ENCODE peak calls at places on chromosome 5, in four cellular contexts. Y is pancreas; J is CD8-positive, alpha-beta memory T cell; P is transverse colon. V is an unnamed sample. For H3K4me1, the result is how much of the 10 kb centered on the place peaks cover.

GRCh38 chr5:172559004-172559932 is 81.8 kb upstream of the NEURL1B start:
- DNase-seq in P (peak), J (no peak), Y (no peak), V (peak)

GRCh38 chr5:142863856-142864255 is 93.7 kb downstream of the ARHGAP26 start:
- DNase-seq in Y (no peak), P (no peak), J (no peak), V (no peak)

GRCh38 chr5:93150311-93151012 is 430.6 kb downstream of the NR2F1-AS1 start:
- DNase-seq in J (no peak), Y (no peak), P (no peak), V (no peak)

GRCh38 chr5:99061711-99062110 is 132.9 kb upstream of the CHD1 start:
- DNase-seq in P (no peak), J (no peak), Y (no peak), V (no peak)

GRCh38 chr5:17838506-17838905 is 204.2 kb downstream of the TAF11L14 start:
- DNase-seq in P (no peak), Y (no peak), J (no peak), V (no peak)

GRCh38 chr5:94471496-94471895 is 146.9 kb downstream of the KIAA0825 start:
- DNase-seq in P (no peak), Y (no peak), J (no peak), V (no peak)

GRCh38 chr5:170747851-170748250 is 35.7 kb upstream of the GABRP start:
- DNase-seq in J (no peak), P (no peak), Y (peak), V (no peak)

GRCh38 chr5:76601470-76601869 is 21.7 kb downstream of the F2RL2 start:
- DNase-seq in J (no peak), P (no peak), Y (no peak), V (no peak)

GRCh38 chr5:25991639-25992038 is 1046.7 kb downstream of the CDH9 start:
- DNase-seq in J (no peak), Y (no peak), P (no peak), V (peak)

GRCh38 chr5:91059409-91059808 is 323.7 kb downstream of the ARRDC3 start:
- DNase-seq in P (no peak), J (no peak), Y (no peak), V (no peak)

GRCh38 chr5:134577022-134577795 is 51.7 kb downstream of the JADE2 start:
- DNase-seq in Y (peak), P (no peak), J (no peak), V (peak)

GRCh38 chr5:79518718-79519117 is 4.8 kb upstream of the HOMER1 start:
- DNase-seq in Y (no peak), P (no peak), J (no peak), V (no peak)

GRCh38 chr5:134902071-134902801 is 2.7 kb upstream of the PCBD2 start:
- DNase-seq in P (no peak), J (no peak), Y (no peak), V (no peak)

GRCh38 chr5:136174021-136174659 is 18.8 kb downstream of the SMIM32 start:
- DNase-seq in P (no peak), J (no peak), Y (no peak), V (no peak)

GRCh38 chr5:89300426-89300970 is 417.5 kb upstream of the MEF2C start:
- DNase-seq in J (no peak), P (no peak), Y (no peak), V (no peak)

GRCh38 chr5:73189816-73190451 is 16.9 kb downstream of the TMEM174 start:
- DNase-seq in P (peak), J (no peak), Y (no peak), V (no peak)

GRCh38 chr5:66595877-66596790 is at the start of gene MAST4:
- DNase-seq in Y (peak), P (peak), J (no peak), V (peak)

GRCh38 chr5:116395178-116395577 is 179.4 kb downstream of the SEMA6A start:
- DNase-seq in P (no peak), Y (no peak), J (no peak), V (no peak)

GRCh38 chr5:113682497-113683136 is 169.1 kb downstream of the YTHDC2 start:
- DNase-seq in P (no peak), Y (no peak), J (no peak), V (no peak)

GRCh38 chr5:78320461-78320860 is 26.0 kb upstream of the AP3B1 start:
- DNase-seq in Y (no peak), J (no peak), P (no peak), V (no peak)

GRCh38 chr5:179801304-179802206 is 5.1 kb downstream of the MGAT4B start:
- DNase-seq in J (peak), P (peak), Y (peak), V (peak)

GRCh38 chr5:26434688-26435087 is 603.7 kb downstream of the CDH9 start:
- DNase-seq in P (no peak), J (no peak), Y (no peak), V (no peak)

GRCh38 chr5:151213803-151214613 is 9.9 kb downstream of the CCDC69 start:
- DNase-seq in P (peak), Y (peak), J (peak), V (peak)

GRCh38 chr5:155727512-155728145 is 599.3 kb upstream of the SGCD start:
- DNase-seq in P (no peak), Y (no peak), J (no peak), V (no peak)

GRCh38 chr5:74560245-74560644 is 80.3 kb downstream of the ENC1 start:
- DNase-seq in J (no peak), P (no peak), Y (no peak), V (no peak)

GRCh38 chr5:181261320-181262085 is 560 bp upstream of the TRIM52 start:
- DNase-seq in Y (peak), P (peak), J (peak), V (peak)

GRCh38 chr5:61746836-61747575 is 414.9 kb downstream of the ZSWIM6 start:
- DNase-seq in Y (no peak), J (no peak), P (no peak), V (no peak)

GRCh38 chr5:31021181-31021624 is 172.3 kb upstream of the CDH6 start:
- DNase-seq in Y (no peak), J (no peak), P (no peak), V (no peak)

GRCh38 chr5:54217826-54218503 is 92.4 kb downstream of the ARL15 start:
- DNase-seq in Y (peak), J (no peak), P (no peak), V (no peak)

GRCh38 chr5:102865510-102866314 is 110.6 kb downstream of the PAM start:
- DNase-seq in Y (peak), J (peak), P (peak), V (peak)
- H3K4me1 ChIP-seq in Y (under half), J (under half), P (under half), V (under half)

GRCh38 chr5:149410071-149410470 is 31.0 kb upstream of the IL17B start:
- DNase-seq in J (no peak), P (no peak), Y (no peak), V (no peak)
- H3K4me3 ChIP-seq in J (no peak), P (peak), Y (no peak), V (peak)

DNA sequence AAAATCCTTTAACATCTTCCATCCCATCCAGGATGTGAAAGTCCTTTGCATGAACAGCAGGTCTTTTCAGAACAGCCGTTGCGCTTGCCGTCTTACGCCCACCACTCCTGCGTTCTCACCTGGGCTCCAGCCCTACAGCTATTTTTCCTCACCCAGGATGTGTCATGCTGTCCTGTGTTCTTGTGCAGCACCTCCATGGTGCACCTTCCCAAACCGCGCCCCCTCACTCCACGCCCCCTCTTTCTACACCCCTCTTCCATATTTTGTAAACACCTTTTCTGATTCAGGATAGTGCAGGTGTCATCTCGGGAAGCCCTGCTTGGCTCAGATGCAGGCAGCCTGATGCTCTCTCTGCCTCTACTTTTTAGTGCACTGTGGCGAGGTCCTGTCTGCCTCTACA is 18.4 kb downstream of the CAMK4 start:
- DNase-seq in J (no peak), Y (no peak), P (no peak), V (no peak)
- H3K4me1 ChIP-seq in J (half or more), Y (under half), P (under half), V (under half)

GRCh38 chr5:138874241-138874640 is 894 bp downstream of the LRRTM2 start:
- DNase-seq in J (no peak), P (no peak), Y (no peak), V (no peak)

GRCh38 chr5:138874771-138875628 is at the start of gene LRRTM2:
- DNase-seq in J (no peak), Y (no peak), P (no peak), V (no peak)

GRCh38 chr5:138873886-138874200 is 1.3 kb downstream of the LRRTM2 start:
- DNase-seq in J (no peak), P (no peak), Y (no peak), V (no peak)

GRCh38 chr5:138870611-138871010 is 4.5 kb downstream of the LRRTM2 start:
- DNase-seq in Y (no peak), J (no peak), P (no peak), V (no peak)

GRCh38 chr5:138873096-138873885 is 1.8 kb downstream of the LRRTM2 start:
- DNase-seq in Y (no peak), J (no peak), P (no peak), V (no peak)
- H3K4me3 ChIP-seq in Y (no peak), J (no peak), P (no peak), V (no peak)

DNA sequence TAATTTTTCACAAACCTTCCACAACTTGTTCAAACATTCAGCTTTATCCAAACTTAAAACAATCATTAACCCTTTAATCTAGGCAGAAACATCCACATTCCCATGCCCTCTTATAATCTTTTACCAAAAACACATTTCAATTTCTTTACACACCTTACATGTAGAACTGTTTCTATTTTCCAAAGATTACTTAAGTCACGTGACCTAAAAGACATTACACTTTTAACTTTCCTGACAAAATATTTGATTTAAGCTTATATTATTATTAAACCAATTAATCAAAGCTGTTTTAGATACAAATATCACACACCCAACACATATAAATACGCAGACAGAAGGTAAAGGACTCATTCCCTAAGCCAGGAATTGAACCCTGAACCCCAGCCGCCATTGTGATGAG is 21.0 kb upstream of the MRPS30 start:
- DNase-seq in J (no peak), Y (no peak), P (no peak), V (no peak)
- H3K4me1 ChIP-seq in J (under half), Y (under half), P (under half), V (under half)

DNA sequence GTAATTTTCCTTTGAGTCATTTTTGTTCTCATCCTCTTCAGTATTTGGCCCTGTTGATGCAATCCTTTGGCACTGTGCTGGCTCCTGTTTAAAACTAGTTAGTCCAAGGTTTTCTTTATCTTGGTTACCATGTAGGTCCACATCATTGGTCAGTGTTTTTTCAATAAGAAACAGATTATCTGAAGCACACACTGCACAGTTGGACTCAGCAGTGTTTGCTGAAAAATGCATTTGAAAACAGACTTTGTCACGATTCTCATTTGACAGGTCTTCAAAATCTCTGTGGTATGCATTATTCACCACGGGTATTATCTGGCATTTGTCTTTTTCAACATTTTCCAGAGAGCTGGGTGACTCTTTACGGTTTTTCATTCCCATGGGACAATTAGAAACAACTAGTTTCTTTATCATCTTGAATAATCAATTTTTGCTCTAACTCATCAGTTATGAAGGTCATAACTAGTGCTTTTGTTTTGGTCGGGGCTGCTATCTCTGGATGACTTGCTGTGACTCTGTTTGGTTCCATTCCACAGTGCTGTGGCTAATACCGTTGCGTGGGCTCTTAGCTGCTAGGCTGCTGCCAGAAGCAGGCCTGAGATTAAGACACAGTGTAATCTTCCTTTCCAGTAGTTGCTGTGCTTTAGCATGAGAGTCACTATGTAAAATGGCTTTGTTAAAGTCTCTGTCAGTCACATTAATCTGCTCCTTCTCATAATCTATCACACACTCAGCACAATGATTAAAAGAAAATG is 36.2 kb downstream of the NUDT12 start:
- DNase-seq in P (no peak), J (no peak), Y (peak), V (no peak)
- H3K4me3 ChIP-seq in P (no peak), J (no peak), Y (no peak), V (no peak)

GRCh38 chr5:132206782-132207181 is 20.9 kb downstream of the P4HA2 start:
- DNase-seq in J (no peak), Y (no peak), P (no peak), V (no peak)

GRCh38 chr5:132209901-132210545 is 17.6 kb downstream of the P4HA2 start:
- DNase-seq in Y (peak), J (no peak), P (no peak), V (no peak)

GRCh38 chr5:132207783-132208182 is 19.9 kb downstream of the P4HA2 start:
- DNase-seq in P (no peak), Y (peak), J (no peak), V (no peak)

GRCh38 chr5:132210944-132211343 is 16.7 kb downstream of the P4HA2 start:
- DNase-seq in J (no peak), Y (no peak), P (no peak), V (no peak)

DNA sequence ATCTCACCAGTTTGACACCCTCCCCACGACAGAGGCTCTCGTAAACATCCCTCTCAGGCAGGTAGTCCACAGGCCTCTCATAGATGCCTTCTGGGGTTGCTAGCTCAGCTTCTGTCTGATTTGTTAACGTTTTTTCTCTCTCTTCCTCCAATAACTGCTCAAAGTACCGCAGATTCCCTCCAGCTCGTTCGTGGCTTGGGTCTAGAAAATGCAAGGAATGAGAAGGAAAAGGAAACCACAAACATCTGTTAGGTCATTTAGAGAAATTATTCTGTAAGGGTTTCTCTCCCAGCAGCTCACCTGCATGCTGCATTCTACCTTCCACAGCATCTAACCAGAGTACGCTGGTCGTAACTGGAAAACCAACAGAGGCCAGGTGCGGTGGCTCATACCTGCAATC is 18.5 kb downstream of the P4HA2 start:
- DNase-seq in P (no peak), J (no peak), Y (no peak), V (no peak)
- H3K4me1 ChIP-seq in P (under half), J (under half), Y (under half), V (under half)

GRCh38 chr5:177494356-177495195 is 2.8 kb downstream of the PDLIM7 start:
- DNase-seq in P (peak), Y (peak), J (no peak), V (peak)

GRCh38 chr5:177492841-177493240 is 4.6 kb downstream of the PDLIM7 start:
- DNase-seq in P (no peak), J (no peak), Y (no peak), V (no peak)

GRCh38 chr5:177491983-177492746 is 5.2 kb downstream of the PDLIM7 start:
- DNase-seq in Y (no peak), P (no peak), J (no peak), V (no peak)

GRCh38 chr5:177495243-177496060 is 2.0 kb downstream of the PDLIM7 start:
- DNase-seq in J (no peak), P (peak), Y (no peak), V (peak)

DNA sequence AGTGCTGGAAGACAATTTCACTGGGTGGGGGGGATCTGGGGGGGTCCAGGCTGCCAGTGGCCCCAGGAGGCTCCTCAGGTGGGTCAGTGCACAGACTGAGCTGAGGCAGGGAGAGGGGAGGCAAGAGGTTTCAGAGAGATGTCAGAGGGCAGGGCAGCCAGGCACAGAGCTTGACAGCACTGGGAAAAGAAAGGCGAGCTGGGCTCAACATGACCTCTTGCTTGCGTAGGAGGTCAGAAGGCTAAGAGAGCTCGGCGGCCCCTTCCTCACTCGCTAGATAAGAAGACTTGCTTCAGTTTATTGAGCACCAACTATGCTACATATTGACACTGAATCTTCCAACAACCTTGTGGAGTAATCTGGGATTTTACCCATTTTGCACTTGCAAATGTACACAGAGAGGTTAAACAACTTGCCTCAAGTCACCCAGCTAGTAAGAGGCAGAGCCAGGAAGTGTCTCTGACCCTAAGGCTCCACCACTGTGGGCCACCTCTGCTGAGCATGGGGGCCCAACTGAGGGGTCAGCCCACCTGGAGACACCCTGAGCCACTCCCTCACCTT is 3.5 kb downstream of the PDLIM7 start:
- DNase-seq in J (no peak), P (no peak), Y (no peak), V (no peak)
- H3K4me3 ChIP-seq in J (no peak), P (no peak), Y (no peak), V (peak)